ENCODE peak calls at places on chromosomes 11 and 22, in nine cellular contexts. T is Right ventricle myocardium superior; Z is NCI-H510A treated with DMSO at 0.1 percent for 48 hours; K is putamen; H is stimulated activated CD4-positive, alpha-beta T cell treated with anti-CD3 and anti-CD28 coated beads, Interleukin-2, amount 100 ng/mL, for 4 hours; A is DMS153; J is AG04450; B is fibroblast of mammary gland; X is NAMALWA. V is an unnamed sample.

GRCh38 chr11:2740275-2740940 is 40.6 kb upstream of the KCNQ1OT1 start:
- DNase-seq in T (peak), Z (no peak), K (no peak), H (no peak), A (no peak), J (no peak), B (no peak), X (no peak), V (no peak)

GRCh38 chr11:46335271-46335670 is 12.0 kb upstream of the DGKZ start:
- DNase-seq in T (no peak), Z (no peak), K (no peak), H (no peak), A (no peak), J (no peak), B (no peak), X (no peak), V (no peak)

GRCh38 chr11:96393753-96394348 is 4.0 kb downstream of the JRKL start:
- DNase-seq in T (no peak), Z (no peak), K (no peak), H (no peak), A (peak), J (peak), B (peak), X (peak), V (peak)

GRCh38 chr22:41030891-41031290 is 61.5 kb upstream of the EP300 start:
- DNase-seq in T (no peak), Z (no peak), K (no peak), H (no peak), A (no peak), J (no peak), B (peak), X (no peak), V (peak)

GRCh38 chr22:37643225-37643847 is 3.9 kb downstream of the SH3BP1 start:
- DNase-seq in T (peak), Z (peak), K (peak), H (peak), A (peak), J (peak), B (peak), X (peak), V (peak)

GRCh38 chr22:18947905-18948304 is 11.8 kb upstream of the PRODH start:
- DNase-seq in T (peak), Z (no peak), K (no peak), H (no peak), A (no peak), J (no peak), B (no peak), X (no peak), V (no peak)

GRCh38 chr11:8239536-8240228 is 24.0 kb downstream of the LMO1 start:
- DNase-seq in T (peak), Z (no peak), K (no peak), H (no peak), A (no peak), J (no peak), B (no peak), X (no peak), V (no peak)

GRCh38 chr22:26986051-26986881 is 328.9 kb downstream of the MIAT start:
- DNase-seq in T (no peak), Z (no peak), K (no peak), H (no peak), A (no peak), J (no peak), B (no peak), X (no peak), V (no peak)

GRCh38 chr11:10324474-10324873 is 19.6 kb downstream of the ADM start:
- DNase-seq in T (no peak), Z (no peak), K (no peak), H (no peak), A (no peak), J (no peak), B (no peak), X (no peak), V (peak)

GRCh38 chr22:49051491-49052022 is 776.1 kb downstream of the BRD1 start:
- DNase-seq in T (no peak), Z (no peak), K (no peak), H (no peak), A (no peak), J (no peak), B (no peak), X (no peak), V (no peak)

GRCh38 chr11:111605681-111606080 is 3.4 kb downstream of the SIK2 start:
- DNase-seq in T (no peak), Z (no peak), K (no peak), H (no peak), A (no peak), J (no peak), B (no peak), X (no peak), V (no peak)

GRCh38 chr11:130710442-130711101 is 205.7 kb downstream of the SNX19 start:
- DNase-seq in T (no peak), Z (no peak), K (no peak), H (no peak), A (peak), J (peak), B (peak), X (no peak), V (no peak)

GRCh38 chr11:22432331-22433065 is 94.3 kb downstream of the SLC17A6 start:
- DNase-seq in T (peak), Z (no peak), K (peak), H (no peak), A (peak), J (no peak), B (peak), X (no peak), V (no peak)

GRCh38 chr11:94193288-94193687 is 64.6 kb downstream of the PANX1 start:
- DNase-seq in T (no peak), Z (no peak), K (no peak), H (no peak), A (no peak), J (no peak), B (peak), X (no peak), V (peak)

GRCh38 chr11:123381817-123382554 is 48.1 kb upstream of the GRAMD1B start:
- DNase-seq in T (no peak), Z (no peak), K (no peak), H (no peak), A (no peak), J (no peak), B (no peak), X (no peak), V (no peak)

GRCh38 chr11:69479591-69480271 is 1.7 kb upstream of the LINC01488 start:
- DNase-seq in T (peak), Z (no peak), K (no peak), H (no peak), A (no peak), J (no peak), B (no peak), X (no peak), V (no peak)

GRCh38 chr11:34158661-34159060 is 53.2 kb downstream of the NAT10 start:
- DNase-seq in T (no peak), Z (no peak), K (no peak), H (no peak), A (no peak), J (no peak), B (no peak), X (no peak), V (no peak)

GRCh38 chr22:25759825-25760231 is 17.8 kb downstream of the MYO18B start:
- DNase-seq in T (no peak), Z (no peak), K (no peak), H (no peak), A (no peak), J (peak), B (peak), X (no peak), V (peak)

GRCh38 chr22:25680949-25681348 is 61.0 kb upstream of the MYO18B start:
- DNase-seq in T (no peak), Z (no peak), K (no peak), H (no peak), A (no peak), J (no peak), B (no peak), X (no peak), V (no peak)

V was measured in HCEC 1CT.